ENCODE peak calls at places on chromosomes 4 and X, in five cellular contexts. L is NCI-H187 treated with DMSO at 0.1 percent for 48 hours, Z is GM10248, I is hippocampal formation, E is ovary. Q is an unnamed sample.

GRCh38 chr4:109996531-109996930 is 83.8 kb downstream of the EGF start:
- DNase-seq in L (no peak), Z (no peak), I (no peak), E (no peak), Q (no peak)

GRCh38 chr4:148284526-148285193 is 157.6 kb downstream of the NR3C2 start:
- DNase-seq in L (no peak), E (no peak), Z (no peak), I (no peak), Q (no peak)

GRCh38 chr4:98557497-98557896 is 100.9 kb downstream of the TSPAN5 start:
- DNase-seq in E (no peak), L (no peak), Z (no peak), I (no peak), Q (no peak)

GRCh38 chrX:153724252-153725038 is at the start of the genes ABCD1 and BCAP31:
- DNase-seq in L (peak; percentile 60), Z (peak; percentile 94), I (peak; percentile 95), E (peak; percentile 90), Q (peak; percentile 95)

GRCh38 chrX:136030357-136031225 is 45.4 kb downstream of the SLC9A6 start:
- DNase-seq in E (no peak), I (no peak), L (no peak), Z (no peak), Q (peak; percentile 79)

GRCh38 chr4:19117022-19117421 is 1095.5 kb upstream of the LCORL start:
- DNase-seq in E (no peak), I (no peak), L (no peak), Z (no peak), Q (no peak)

GRCh38 chrX:78619829-78620228 is 39.3 kb downstream of the RTL3 start:
- DNase-seq in L (no peak), Z (no peak), E (no peak), I (no peak), Q (peak; percentile 40)

GRCh38 chrX:48102874-48103374 is 27.5 kb upstream of the SPACA5B start:
- DNase-seq in L (no peak), E (no peak), I (no peak), Z (no peak), Q (no peak)

GRCh38 chr4:54913751-54914526 is 211.5 kb downstream of the KDR start:
- DNase-seq in E (no peak), L (no peak), Z (no peak), I (no peak), Q (peak; percentile 58)

GRCh38 chrX:47358387-47359065 is 11.9 kb upstream of the ZNF157 start:
- DNase-seq in I (no peak), L (no peak), Z (no peak), E (no peak), Q (no peak)

GRCh38 chr4:107155366-107155765 is 119.3 kb upstream of the DKK2 start:
- DNase-seq in I (no peak), Z (no peak), L (no peak), E (no peak), Q (no peak)

GRCh38 chr4:183797445-183798248 is 107.5 kb upstream of the STOX2 start:
- DNase-seq in E (peak; percentile 29), I (no peak), Z (no peak), L (no peak), Q (peak; percentile 81)

GRCh38 chr4:7747062-7747385 is 192.6 kb downstream of the AFAP1 start:
- DNase-seq in I (peak; percentile 23), E (no peak), L (no peak), Z (no peak), Q (peak; percentile 76)

GRCh38 chr4:15755321-15755750 is 22.8 kb upstream of the CD38 start:
- DNase-seq in E (no peak), I (no peak), L (no peak), Z (no peak), Q (no peak)

GRCh38 chrX:23736030-23736429 is 7.0 kb downstream of the ACOT9 start:
- DNase-seq in Z (no peak), E (no peak), I (no peak), L (no peak), Q (no peak)

GRCh38 chr4:167779864-167780263 is 312.5 kb upstream of the ANXA10 start:
- DNase-seq in E (no peak), L (no peak), Z (no peak), I (no peak), Q (no peak)

GRCh38 chr4:145679520-145679919 is 426 bp upstream of the C4orf51 start:
- DNase-seq in L (peak; percentile 54), I (no peak), E (no peak), Z (no peak), Q (peak; percentile 66)

GRCh38 chr4:149830823-149831222 is 15.2 kb upstream of the IQCM start:
- DNase-seq in E (no peak), I (no peak), Z (no peak), L (no peak), Q (no peak)

GRCh38 chr4:69096111-69096656 is at the start of gene UGT2B7:
- DNase-seq in Z (no peak), I (no peak), L (no peak), E (no peak), Q (no peak)

GRCh38 chr4:95516528-95517011 is 32.2 kb downstream of the UNC5C start:
- DNase-seq in E (no peak), Z (no peak), I (no peak), L (no peak), Q (peak; percentile 14)

GRCh38 chr4:10666616-10667015 is 18.0 kb downstream of the CLNK start:
- DNase-seq in Z (no peak), I (no peak), E (no peak), L (no peak), Q (no peak)

GRCh38 chr4:86959588-86960500 is 25.0 kb downstream of the AFF1 start:
- DNase-seq in E (no peak), I (no peak), Z (no peak), L (peak; percentile 28), Q (no peak)

GRCh38 chrX:129495941-129496340 is 27.3 kb downstream of the SMARCA1 start:
- DNase-seq in L (no peak), E (no peak), I (no peak), Z (no peak), Q (no peak)

GRCh38 chr4:89072921-89073320 is 15.9 kb upstream of the FAM13A start:
- DNase-seq in L (no peak), Z (no peak), E (no peak), I (no peak), Q (no peak)

GRCh38 chrX:47854474-47854873 is 17.8 kb downstream of the ZNF81 start:
- DNase-seq in L (no peak), Z (no peak), E (peak; percentile 56), I (peak; percentile 1), Q (peak; percentile 45)

GRCh38 chr4:338759-339097 is 1.1 kb downstream of the ZNF141 start:
- DNase-seq in L (no peak), Z (no peak), I (no peak), E (peak; percentile 31), Q (no peak)

GRCh38 chr4:121256346-121256745 is 92.2 kb upstream of the TNIP3 start:
- DNase-seq in L (no peak), I (no peak), Z (peak; percentile 72), E (no peak), Q (no peak)

GRCh38 chrX:11970935-11971334 is 167.3 kb upstream of the FRMPD4 start:
- DNase-seq in Z (no peak), I (no peak), E (no peak), L (no peak), Q (no peak)

GRCh38 chrX:119067023-119067739 is 5.6 kb upstream of the CT47C1 start:
- DNase-seq in L (no peak), Z (peak; percentile 29), I (peak; percentile 6), E (peak; percentile 63), Q (peak; percentile 80)

GRCh38 chr4:108395786-108396185 is 224.6 kb upstream of the RPL34 start:
- DNase-seq in E (no peak), L (no peak), I (no peak), Z (no peak), Q (no peak)

GRCh38 chrX:85052636-85053343 is 49.1 kb downstream of the APOOL start:
- DNase-seq in Z (no peak), L (no peak), I (no peak), E (no peak), Q (no peak)

GRCh38 chrX:39854772-39855747 is 242.7 kb downstream of the BCOR start:
- DNase-seq in L (no peak), E (no peak), I (no peak), Z (peak; percentile 64), Q (no peak)

GRCh38 chrX:119755981-119756533 is 2.3 kb upstream of the SOWAHD start:
- DNase-seq in E (no peak), I (no peak), L (no peak), Z (peak; percentile 73), Q (no peak)

GRCh38 chrX:24466025-24466424 is 939 bp downstream of the PDK3 start:
- DNase-seq in L (no peak), I (no peak), E (no peak), Z (no peak), Q (no peak)

GRCh38 chr4:163273922-163274321 is 58.5 kb downstream of the NPY1R start:
- DNase-seq in I (no peak), L (no peak), E (no peak), Z (no peak), Q (no peak)

GRCh38 chr4:155248002-155248896 is 39.8 kb downstream of the NPY2R start:
- DNase-seq in E (no peak), L (no peak), Z (no peak), I (no peak), Q (no peak)